ENCODE peak calls at places on chromosomes 13 and 19, in four cellular contexts. L, F, G and O are unnamed samples.

GRCh38 chr19:43636121-43636683 is 3.4 kb downstream of the CADM4 start:
- DNase-seq in L (no peak), F (peak), G (peak), O (peak)

GRCh38 chr19:38900816-38901215 is 1.0 kb downstream of the NFKBIB start:
- DNase-seq in L (no peak), G (no peak), F (no peak), O (no peak)

GRCh38 chr19:858868-859843 is at the start of gene CFD:
- DNase-seq in L (no peak), G (no peak), F (no peak), O (no peak)

GRCh38 chr19:14072535-14073231 is at the start of gene MISP3:
- DNase-seq in L (no peak), F (no peak), G (no peak), O (no peak)

GRCh38 chr19:13024126-13024957 is 29.1 kb downstream of the NFIX start:
- DNase-seq in G (no peak), F (no peak), L (peak), O (peak)

GRCh38 chr13:66329988-66330429 is 900.1 kb downstream of the PCDH9 start:
- DNase-seq in F (no peak), G (no peak), L (peak), O (no peak)

GRCh38 chr19:29855087-29855486 is 43.3 kb downstream of the CCNE1 start:
- DNase-seq in G (peak), F (no peak), L (no peak), O (peak)

GRCh38 chr13:38002596-38002995 is 133.0 kb upstream of the TRPC4 start:
- DNase-seq in L (no peak), G (no peak), F (no peak), O (no peak)

GRCh38 chr13:29369060-29369743 is 226.3 kb downstream of the SLC7A1 start:
- DNase-seq in L (peak), F (peak), G (no peak), O (peak)

GRCh38 chr19:2287585-2287984 is 5.6 kb upstream of the PEAK3 start:
- DNase-seq in L (no peak), G (no peak), F (no peak), O (no peak)

GRCh38 chr13:94630858-94631257 is 29.2 kb downstream of the GPR180 start:
- DNase-seq in G (no peak), F (no peak), L (no peak), O (no peak)

GRCh38 chr19:50912727-50913716 is 1.8 kb upstream of the KLK4 start:
- DNase-seq in F (no peak), L (no peak), G (no peak), O (no peak)

GRCh38 chr13:97219226-97219625 is 2.9 kb upstream of the MBNL2 start:
- DNase-seq in F (no peak), G (no peak), L (no peak), O (no peak)

DNA sequence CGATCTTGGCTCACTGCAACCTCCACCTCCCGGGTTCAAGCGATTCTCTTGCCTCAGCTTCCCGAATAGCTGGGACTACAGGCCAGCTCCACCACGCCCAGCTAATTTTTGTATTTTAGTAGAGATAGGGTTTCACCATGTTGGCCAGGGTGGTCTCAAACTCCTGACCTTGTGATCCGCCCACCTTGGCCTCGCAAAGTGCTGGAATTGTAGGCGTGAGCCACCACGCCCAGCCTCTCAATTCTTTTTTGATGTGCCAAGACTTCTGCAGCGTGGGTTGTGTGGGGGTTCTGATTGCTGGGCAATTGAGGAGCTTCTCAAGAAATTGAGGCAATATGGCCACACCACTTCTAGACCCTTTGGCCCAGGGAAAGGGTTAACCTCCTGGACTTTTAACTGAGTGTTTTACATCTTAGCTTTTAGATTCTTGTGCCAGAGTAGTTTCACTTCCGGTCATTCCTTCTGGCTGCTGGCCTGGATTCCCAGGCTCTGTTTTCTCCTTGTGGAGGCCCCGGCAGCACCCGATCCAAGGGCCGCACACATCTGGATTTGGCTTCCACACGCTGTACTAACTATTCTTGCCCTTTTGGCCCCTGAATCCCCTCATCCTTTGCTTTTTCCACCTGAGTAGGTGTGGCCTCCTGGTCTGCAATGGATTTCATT is 14.7 kb downstream of the SMARCA4 start:
- DNase-seq in F (no peak), G (no peak), L (peak), O (no peak)
- H3K4ac ChIP-seq in F (no peak), G (no peak), L (peak), O (no peak)

GRCh38 chr19:49638360-49638759 is 1.6 kb downstream of the RRAS start:
- DNase-seq in L (no peak), F (no peak), G (no peak), O (peak)
- H2BK15ac ChIP-seq in L (peak), F (peak), G (no peak), O (peak)

GRCh38 chr19:55299991-55300390 is 16.2 kb downstream of the BRSK1 start:
- DNase-seq in L (no peak), G (no peak), F (no peak), O (no peak)

GRCh38 chr19:55303477-55303876 is 19.7 kb downstream of the BRSK1 start:
- DNase-seq in F (no peak), G (no peak), L (no peak), O (no peak)

GRCh38 chr19:55304279-55304978 is 20.6 kb downstream of the BRSK1 start:
- DNase-seq in L (no peak), G (peak), F (no peak), O (peak)

GRCh38 chr19:55301459-55302331 is 17.9 kb downstream of the BRSK1 start:
- DNase-seq in F (peak), G (peak), L (peak), O (peak)

DNA sequence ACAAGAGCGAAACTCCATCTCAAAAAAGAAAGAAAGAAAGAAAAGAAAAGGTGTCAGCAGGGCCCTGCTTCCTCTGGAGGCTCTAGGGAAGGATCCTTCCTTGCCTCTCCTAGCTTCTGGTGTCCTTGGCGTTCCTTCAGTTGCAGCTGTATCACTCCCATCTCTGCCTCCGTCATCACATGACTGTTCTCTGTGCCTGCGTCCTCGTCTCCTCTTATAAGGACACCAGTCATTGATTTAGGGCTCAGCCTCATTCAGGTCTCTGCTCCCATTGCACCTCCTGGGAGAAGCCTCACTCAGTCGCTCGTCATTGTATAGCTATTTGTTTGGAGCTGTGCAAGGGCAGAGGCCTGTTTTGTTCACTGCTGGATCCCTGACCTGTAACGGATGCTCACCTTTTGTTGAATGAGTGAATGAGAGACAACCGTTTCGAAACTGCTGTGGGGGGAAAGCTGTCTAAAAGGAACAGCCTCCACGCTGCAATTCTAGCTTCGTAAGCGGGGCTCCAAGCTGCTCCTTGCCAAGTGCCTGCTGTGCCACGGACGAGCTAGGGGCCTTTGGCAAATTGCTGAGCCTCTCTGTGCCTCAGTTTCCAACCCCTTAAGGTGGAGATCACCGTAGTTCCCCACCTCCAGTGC is 17.1 kb downstream of the BRSK1 start:
- DNase-seq in G (no peak), L (no peak), F (peak), O (no peak)
- H3K18ac ChIP-seq in G (no peak), L (no peak), F (peak), O (no peak)

GRCh38 chr19:17128403-17128802 is 52.8 kb downstream of the MYO9B start:
- DNase-seq in F (no peak), L (no peak), G (no peak), O (no peak)

GRCh38 chr19:17127671-17128070 is 52.1 kb downstream of the MYO9B start:
- DNase-seq in F (no peak), G (no peak), L (no peak), O (no peak)

GRCh38 chr19:17124025-17124424 is 48.4 kb downstream of the MYO9B start:
- DNase-seq in L (no peak), F (no peak), G (no peak), O (no peak)

GRCh38 chr19:17125052-17125727 is 49.6 kb downstream of the MYO9B start:
- DNase-seq in F (no peak), L (peak), G (no peak), O (no peak)

DNA sequence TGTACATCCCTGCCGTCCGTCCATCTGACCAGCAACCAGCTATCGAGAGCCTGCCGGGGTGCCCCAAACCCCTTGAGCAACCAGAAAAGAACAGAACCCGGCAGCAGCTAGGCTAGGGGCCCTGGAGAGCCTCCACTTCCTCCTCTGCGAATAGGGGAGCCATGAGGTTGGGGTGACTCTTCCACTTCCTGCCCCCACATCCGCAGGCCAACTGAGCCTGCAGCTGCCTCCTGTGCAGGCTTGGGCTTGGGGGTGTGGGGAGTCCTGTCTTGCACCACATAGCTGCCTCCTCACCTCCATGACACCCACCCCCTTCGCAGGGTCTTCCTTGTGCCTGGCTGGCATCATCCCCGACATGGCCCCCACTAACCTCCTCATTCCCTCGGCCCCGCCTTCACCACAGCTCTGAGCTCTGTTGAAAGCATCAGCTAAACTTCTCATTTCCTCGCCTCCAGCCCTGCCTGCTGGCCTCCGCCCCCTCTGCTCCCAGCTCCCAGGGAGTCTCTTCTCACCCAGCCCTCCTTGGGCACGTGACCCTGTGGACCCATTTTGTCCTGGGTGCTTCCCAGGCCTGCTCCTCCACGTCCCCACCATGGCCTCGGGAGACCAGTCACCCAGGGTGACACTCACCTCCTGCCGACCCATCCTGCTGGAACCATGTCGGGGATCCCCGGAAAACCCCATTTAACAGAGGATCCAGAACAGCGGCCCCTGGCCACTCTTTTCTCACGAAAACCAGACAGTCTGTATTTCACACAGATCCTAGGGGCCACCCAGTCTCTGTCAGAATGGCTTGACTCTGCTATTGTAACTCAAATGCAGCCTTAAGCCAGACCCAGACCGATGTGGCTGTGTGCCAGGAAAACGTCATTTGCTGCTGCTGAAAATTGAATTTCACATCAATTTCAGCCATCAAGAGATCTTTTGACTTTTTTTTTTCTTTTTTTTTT is 50.4 kb downstream of the MYO9B start:
- DNase-seq in L (peak), F (no peak), G (no peak), O (no peak)
- H3K4ac ChIP-seq in L (peak), F (no peak), G (no peak), O (no peak)

DNA sequence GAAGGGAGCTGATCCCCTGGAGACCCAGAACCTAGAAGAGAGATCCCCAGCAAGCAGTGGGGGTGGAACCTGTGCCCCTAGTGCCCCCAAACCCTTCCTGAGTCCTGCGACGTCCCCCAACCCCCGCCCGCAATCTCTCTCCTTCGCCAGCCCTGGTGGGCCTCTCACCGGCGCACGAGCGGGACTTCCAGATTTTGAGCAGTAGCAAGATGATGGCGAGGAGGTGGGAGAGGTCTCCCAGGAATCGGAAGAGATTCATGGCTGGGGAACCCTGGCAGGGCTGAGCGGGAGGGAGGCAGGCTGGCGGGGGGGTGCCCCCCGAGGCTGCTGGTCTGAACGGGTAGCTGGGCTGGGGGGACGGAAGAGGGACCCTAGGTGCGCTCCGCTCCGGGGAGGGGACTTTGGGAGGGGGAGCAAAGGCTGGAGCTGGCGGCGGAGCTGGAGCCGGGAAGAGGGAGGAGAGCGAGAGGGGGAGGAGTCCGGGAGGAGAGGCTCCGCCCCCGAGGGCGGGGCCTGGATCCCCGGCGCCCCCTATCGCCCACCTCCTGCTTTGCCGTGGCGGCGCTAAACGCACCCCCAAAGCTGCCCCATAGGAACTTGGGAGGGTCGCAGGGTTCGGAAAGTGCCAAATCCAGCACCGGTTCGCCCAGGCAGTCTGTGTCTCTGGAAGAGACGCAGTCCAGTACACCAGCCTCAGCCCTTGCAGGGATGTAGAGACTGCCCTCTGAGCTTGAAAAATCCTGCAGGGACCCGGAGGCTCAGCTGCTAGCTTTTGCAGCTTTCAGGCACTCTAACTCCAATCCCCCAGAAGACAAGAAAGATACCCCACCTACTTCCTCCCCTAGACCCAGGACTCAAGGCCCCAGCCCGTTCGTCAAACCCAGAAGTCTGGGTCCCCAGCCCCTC is at the start of gene KDELR1:
- DNase-seq in L (peak), F (peak), G (peak), O (peak)
- H2BK15ac ChIP-seq in L (no peak), F (no peak), G (no peak), O (no peak)

DNA sequence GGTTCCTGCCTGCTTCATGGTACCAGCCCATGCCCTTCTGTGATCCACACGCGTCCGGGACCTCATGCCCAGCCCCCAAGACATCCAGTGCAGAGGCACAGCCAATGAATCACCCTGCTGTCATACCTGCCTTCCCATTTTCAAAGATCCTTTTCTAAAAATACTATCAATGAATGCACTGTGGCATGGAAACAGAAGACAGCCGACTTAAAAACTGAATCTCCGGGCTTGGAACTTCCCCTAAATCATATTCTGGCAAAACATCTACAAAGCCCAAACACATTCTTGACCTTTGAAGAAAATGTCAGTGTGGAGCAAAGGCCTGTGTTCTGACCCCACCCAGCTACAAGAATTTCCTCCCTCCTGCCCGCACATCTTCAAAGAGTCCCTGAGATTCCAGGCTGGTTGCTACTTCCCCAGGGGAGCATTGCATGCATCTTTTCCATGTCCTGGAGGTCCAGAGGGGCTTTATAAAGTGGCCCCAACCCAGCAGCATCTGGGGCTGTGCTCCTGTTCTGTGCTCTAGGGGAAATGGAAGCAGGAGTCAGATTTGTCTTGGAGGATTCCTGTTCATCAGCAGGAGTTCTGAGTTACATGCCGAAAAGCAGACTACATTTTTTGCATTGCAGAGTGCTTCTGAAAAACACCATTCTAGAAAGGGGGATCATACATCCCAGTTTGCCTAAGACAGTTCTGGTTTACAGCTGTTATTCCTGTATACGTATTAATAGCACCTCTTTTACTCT is 135.2 kb downstream of the USP12 start:
- DNase-seq in F (no peak), L (no peak), G (no peak), O (peak)
- H3K18ac ChIP-seq in F (no peak), L (peak), G (no peak), O (no peak)